ENCODE peak calls at places on chromosome 10, in five cellular contexts. One of them, this sample, is unnamed.

GRCh38 chr10:25328361-25328760 is 153.6 kb downstream of the GPR158 start:
- DNase-seq in heart left ventricle: no peak
- DNase-seq in progenitor cell of endocrine pancreas: no peak
- DNase-seq in Peyer's patch: no peak
- DNase-seq in astrocyte of the cerebellum: no peak
- DNase-seq in this sample: no peak

GRCh38 chr10:108632044-108632443 is 1291.3 kb downstream of the XPNPEP1 start:
- DNase-seq in heart left ventricle: no peak
- DNase-seq in progenitor cell of endocrine pancreas: no peak
- DNase-seq in Peyer's patch: no peak
- DNase-seq in astrocyte of the cerebellum: no peak
- DNase-seq in this sample: no peak

GRCh38 chr10:15797346-15797745 is 63.0 kb downstream of the MINDY3 start:
- DNase-seq in heart left ventricle: no peak
- DNase-seq in progenitor cell of endocrine pancreas: no peak
- DNase-seq in Peyer's patch: no peak
- DNase-seq in astrocyte of the cerebellum: no peak
- DNase-seq in this sample: no peak

GRCh38 chr10:103480521-103480920 is 1.5 kb upstream of the CALHM3 start:
- DNase-seq in heart left ventricle: no peak
- DNase-seq in progenitor cell of endocrine pancreas: no peak
- DNase-seq in Peyer's patch: no peak
- DNase-seq in astrocyte of the cerebellum: no peak
- DNase-seq in this sample: no peak

GRCh38 chr10:7199152-7199760 is 211.6 kb downstream of the SFMBT2 start:
- DNase-seq in heart left ventricle: no peak
- DNase-seq in progenitor cell of endocrine pancreas: no peak
- DNase-seq in Peyer's patch: no peak
- DNase-seq in astrocyte of the cerebellum: peak
- DNase-seq in this sample: no peak

GRCh38 chr10:103837370-103838094 is 17.8 kb downstream of the SH3PXD2A start:
- DNase-seq in heart left ventricle: peak
- DNase-seq in progenitor cell of endocrine pancreas: no peak
- DNase-seq in Peyer's patch: no peak
- DNase-seq in astrocyte of the cerebellum: no peak
- DNase-seq in this sample: no peak

GRCh38 chr10:73855413-73855812 is 18.9 kb downstream of the CAMK2G start:
- DNase-seq in heart left ventricle: no peak
- DNase-seq in progenitor cell of endocrine pancreas: no peak
- DNase-seq in Peyer's patch: peak
- DNase-seq in astrocyte of the cerebellum: no peak
- DNase-seq in this sample: no peak

GRCh38 chr10:65556006-65556405 is 1369.8 kb upstream of the LRRTM3 start:
- DNase-seq in heart left ventricle: no peak
- DNase-seq in progenitor cell of endocrine pancreas: no peak
- DNase-seq in Peyer's patch: no peak
- DNase-seq in astrocyte of the cerebellum: no peak
- DNase-seq in this sample: no peak

GRCh38 chr10:531541-531940 is 157.9 kb downstream of the DIP2C start:
- DNase-seq in heart left ventricle: no peak
- DNase-seq in progenitor cell of endocrine pancreas: no peak
- DNase-seq in Peyer's patch: no peak
- DNase-seq in astrocyte of the cerebellum: no peak
- DNase-seq in this sample: no peak

GRCh38 chr10:112471878-112472487 is 25.0 kb downstream of the VTI1A start:
- DNase-seq in heart left ventricle: no peak
- DNase-seq in progenitor cell of endocrine pancreas: no peak
- DNase-seq in Peyer's patch: no peak
- DNase-seq in astrocyte of the cerebellum: peak
- DNase-seq in this sample: no peak

GRCh38 chr10:93342346-93342745 is 139.8 kb downstream of the MYOF start:
- DNase-seq in heart left ventricle: no peak
- DNase-seq in progenitor cell of endocrine pancreas: no peak
- DNase-seq in Peyer's patch: no peak
- DNase-seq in astrocyte of the cerebellum: no peak
- DNase-seq in this sample: no peak

GRCh38 chr10:124125305-124126116 is 32.1 kb upstream of the CHST15 start:
- DNase-seq in heart left ventricle: no peak
- DNase-seq in progenitor cell of endocrine pancreas: no peak
- DNase-seq in Peyer's patch: no peak
- DNase-seq in astrocyte of the cerebellum: no peak
- DNase-seq in this sample: no peak

DNA sequence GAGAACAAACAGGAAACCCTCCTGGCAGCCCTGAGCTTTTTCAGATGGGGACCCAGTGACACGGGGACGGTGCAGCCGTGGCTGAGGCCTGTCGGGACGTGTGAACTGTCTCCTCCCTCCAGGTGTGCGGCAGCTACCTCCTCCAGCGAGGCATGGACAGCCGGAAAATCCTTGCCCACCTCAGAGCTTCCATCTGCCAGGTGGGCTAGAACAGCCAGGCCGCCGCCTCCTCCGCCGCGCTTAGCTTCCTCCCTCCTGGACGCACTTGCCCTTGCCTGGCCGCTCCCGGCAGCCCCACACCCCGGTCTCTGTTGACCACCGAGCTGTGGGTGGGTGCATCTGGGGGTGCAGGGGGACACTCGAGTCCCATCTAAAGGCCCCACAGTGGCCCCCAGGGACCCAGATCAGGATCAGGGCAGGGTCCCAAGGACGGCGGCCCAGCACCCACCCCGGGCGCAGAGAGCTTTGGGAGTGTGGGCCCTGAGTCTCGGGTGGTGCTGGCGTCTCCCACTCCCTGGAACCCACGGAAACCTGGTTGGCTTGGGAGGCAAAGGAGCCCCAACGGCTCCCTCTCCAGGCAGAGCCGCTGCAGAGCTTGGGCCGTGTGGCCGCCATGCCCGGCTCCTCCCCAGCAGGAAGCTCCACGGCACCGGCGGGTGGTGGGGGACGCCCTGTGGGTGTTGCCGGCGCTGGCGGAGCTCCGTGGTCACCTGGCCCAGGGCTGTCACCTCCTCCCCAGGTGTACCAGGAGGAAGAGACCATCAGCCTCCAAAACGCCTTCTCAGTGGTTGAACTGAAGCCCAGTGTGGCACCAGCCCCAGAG is 32.9 kb upstream of the UTF1 start:
- DNase-seq in heart left ventricle: no peak
- DNase-seq in progenitor cell of endocrine pancreas: no peak
- DNase-seq in Peyer's patch: no peak
- DNase-seq in astrocyte of the cerebellum: no peak
- DNase-seq in this sample: no peak
- TF ChIP-seq CTCF in heart left ventricle: no peak
- TF ChIP-seq CTCF in progenitor cell of endocrine pancreas: no peak
- TF ChIP-seq CTCF in Peyer's patch: no peak
- TF ChIP-seq CTCF in astrocyte of the cerebellum: no peak
- TF ChIP-seq CTCF in this sample: no peak

DNA sequence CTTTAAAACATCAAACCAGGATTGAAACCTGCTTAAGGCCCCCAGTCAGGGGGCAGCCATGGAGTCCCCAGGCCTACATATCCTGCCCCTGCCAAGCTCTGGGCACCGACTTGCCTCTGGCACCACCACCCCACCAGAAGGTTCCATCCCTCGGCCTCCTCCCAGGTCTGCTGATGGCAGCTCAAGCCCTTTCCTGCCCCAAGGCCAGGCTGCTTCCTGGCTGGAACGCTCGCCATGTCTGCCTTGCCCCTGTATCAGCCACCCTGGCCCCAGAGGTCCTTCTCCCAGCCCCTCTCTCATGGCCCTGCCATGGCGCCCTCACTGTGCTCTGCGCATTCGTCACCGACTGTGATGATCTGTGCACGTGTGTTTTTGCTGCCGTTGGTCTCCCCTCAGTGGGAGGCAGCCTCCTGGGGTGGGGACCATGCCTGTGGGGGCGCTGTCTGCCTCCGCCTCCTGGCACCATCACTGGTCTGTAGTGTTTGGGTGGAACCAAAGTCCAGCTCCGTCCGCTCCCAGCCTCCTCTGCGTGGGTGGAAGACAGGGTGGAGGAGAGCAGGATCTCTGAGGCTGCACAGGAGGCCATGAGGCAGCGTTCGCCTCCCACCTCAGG is 3.2 kb downstream of the DPYSL4 start:
- DNase-seq in heart left ventricle: peak
- DNase-seq in progenitor cell of endocrine pancreas: no peak
- DNase-seq in Peyer's patch: no peak
- DNase-seq in astrocyte of the cerebellum: no peak
- DNase-seq in this sample: no peak
- TF ChIP-seq CTCF in heart left ventricle: no peak
- TF ChIP-seq CTCF in progenitor cell of endocrine pancreas: no peak
- TF ChIP-seq CTCF in Peyer's patch: no peak
- TF ChIP-seq CTCF in astrocyte of the cerebellum: no peak
- TF ChIP-seq CTCF in this sample: no peak

GRCh38 chr10:22988581-22989360 is 60.9 kb downstream of the ARMC3 start:
- DNase-seq in heart left ventricle: peak
- DNase-seq in progenitor cell of endocrine pancreas: peak
- DNase-seq in Peyer's patch: no peak
- DNase-seq in astrocyte of the cerebellum: peak
- DNase-seq in this sample: peak
- TF ChIP-seq CTCF in heart left ventricle: peak
- TF ChIP-seq CTCF in progenitor cell of endocrine pancreas: peak
- TF ChIP-seq CTCF in Peyer's patch: peak
- TF ChIP-seq CTCF in astrocyte of the cerebellum: peak
- TF ChIP-seq CTCF in this sample: peak

GRCh38 chr10:68981074-68981473 is 7.5 kb upstream of the KIFBP start:
- DNase-seq in heart left ventricle: no peak
- DNase-seq in progenitor cell of endocrine pancreas: no peak
- DNase-seq in Peyer's patch: no peak
- DNase-seq in astrocyte of the cerebellum: no peak
- DNase-seq in this sample: no peak
- TF ChIP-seq CTCF in heart left ventricle: no peak
- TF ChIP-seq CTCF in progenitor cell of endocrine pancreas: peak
- TF ChIP-seq CTCF in Peyer's patch: peak
- TF ChIP-seq CTCF in astrocyte of the cerebellum: peak
- TF ChIP-seq CTCF in this sample: no peak

GRCh38 chr10:118046491-118047362 is at the start of gene RAB11FIP2:
- DNase-seq in heart left ventricle: peak
- DNase-seq in progenitor cell of endocrine pancreas: peak
- DNase-seq in Peyer's patch: peak
- DNase-seq in astrocyte of the cerebellum: peak
- DNase-seq in this sample: peak
- TF ChIP-seq CTCF in heart left ventricle: no peak
- TF ChIP-seq CTCF in progenitor cell of endocrine pancreas: peak
- TF ChIP-seq CTCF in Peyer's patch: peak
- TF ChIP-seq CTCF in astrocyte of the cerebellum: peak
- TF ChIP-seq CTCF in this sample: no peak

This sample was measured in activated B cell treated with CpG ODN at 0.5 μM for 24 hours.